ENCODE peak calls at places on chromosomes 12 and 14, in four cellular contexts. U is neuronal stem cell, Q is cardiac fibroblast, R is substantia nigra. H is an unnamed sample.

GRCh38 chr14:93832665-93833064 is 44.4 kb upstream of the PRIMA1 start:
- DNase-seq in U (no peak), Q (no peak), R (no peak), H (no peak)

GRCh38 chr12:123096159-123096558 is 54.7 kb downstream of the PITPNM2 start:
- DNase-seq in U (no peak), Q (no peak), R (no peak), H (no peak)

GRCh38 chr12:117002040-117002832 is 91.5 kb downstream of the FBXW8 start:
- DNase-seq in U (no peak), Q (peak), R (no peak), H (no peak)

GRCh38 chr12:23929906-23930305 is 19.6 kb downstream of the SOX5 start:
- DNase-seq in U (no peak), Q (no peak), R (no peak), H (no peak)

GRCh38 chr12:4701383-4701782 is 18.8 kb upstream of the GALNT8 start:
- DNase-seq in U (no peak), Q (peak), R (no peak), H (peak)

GRCh38 chr14:89164168-89165074 is 252.6 kb downstream of the FOXN3 start:
- DNase-seq in U (no peak), Q (no peak), R (no peak), H (no peak)

GRCh38 chr12:6627598-6627997 is 8.2 kb downstream of the LPAR5 start:
- DNase-seq in U (no peak), Q (no peak), R (no peak), H (no peak)

GRCh38 chr12:49068879-49069506 is 786 bp downstream of the RHEBL1 start:
- DNase-seq in U (no peak), Q (no peak), R (no peak), H (no peak)

GRCh38 chr12:124675881-124676688 is 108.7 kb upstream of the NCOR2 start:
- DNase-seq in U (no peak), Q (peak), R (no peak), H (no peak)

GRCh38 chr14:71138236-71139057 is 231.2 kb downstream of the PCNX1 start:
- DNase-seq in U (no peak), Q (no peak), R (no peak), H (no peak)

GRCh38 chr12:9760699-9761406 is at the start of gene CD69:
- DNase-seq in U (no peak), Q (no peak), R (no peak), H (no peak)

GRCh38 chr14:30840086-30840779 is 34.1 kb upstream of the COCH start:
- DNase-seq in U (no peak), Q (no peak), R (no peak), H (no peak)

GRCh38 chr12:129659927-129660326 is 243.9 kb downstream of the TMEM132D start:
- DNase-seq in U (no peak), Q (peak), R (no peak), H (peak)

GRCh38 chr12:132478845-132479244 is 11.1 kb upstream of the FBRSL1 start:
- DNase-seq in U (no peak), Q (no peak), R (no peak), H (no peak)

GRCh38 chr12:236445-236844 is 22.5 kb upstream of the SLC6A12 start:
- DNase-seq in U (no peak), Q (no peak), R (no peak), H (no peak)

GRCh38 chr12:6361834-6362233 is 13.5 kb downstream of the SCNN1A start:
- DNase-seq in U (no peak), Q (peak), R (no peak), H (no peak)

GRCh38 chr12:124369055-124369900 is 74.4 kb downstream of the RFLNA start:
- DNase-seq in U (no peak), Q (peak), R (peak), H (peak)

GRCh38 chr14:103057028-103057371 is 349 bp downstream of the CDC42BPB start:
- DNase-seq in U (no peak), Q (peak), R (no peak), H (no peak)

GRCh38 chr14:32104803-32105202 is 27.7 kb downstream of the ARHGAP5 start:
- DNase-seq in U (no peak), Q (no peak), R (no peak), H (no peak)

GRCh38 chr12:6336079-6336858 is 5.6 kb downstream of the TNFRSF1A start:
- DNase-seq in U (peak), Q (peak), R (peak), H (peak)

GRCh38 chr12:52052471-52053186 is 1.4 kb downstream of the NR4A1 start:
- DNase-seq in U (no peak), Q (peak), R (no peak), H (no peak)

GRCh38 chr12:12927211-12928079 is 24.5 kb downstream of the GPRC5D start:
- DNase-seq in U (no peak), Q (peak), R (no peak), H (no peak)

GRCh38 chr14:34035177-34035933 is 84.5 kb upstream of the EGLN3 start:
- DNase-seq in U (no peak), Q (peak), R (no peak), H (no peak)

GRCh38 chr12:55966408-55967281 is at the start of gene CDK2:
- DNase-seq in U (peak), Q (peak), R (peak), H (peak)

GRCh38 chr12:34526946-34527345 is 504.6 kb downstream of the ALG10 start:
- DNase-seq in U (no peak), Q (no peak), R (no peak), H (no peak)

H was measured in skeletal muscle cell.